ENCODE peak calls at places on chromosomes 13 and 19, in five cellular contexts. I, M, Q, U and S are unnamed samples.

GRCh38 chr13:33775339-33776108 is 42.4 kb upstream of the RFC3 start:
- DNase-seq in I (no peak), M (no peak), Q (no peak), U (no peak), S (no peak)

GRCh38 chr19:35545855-35546381 is 492 bp downstream of the TMEM147 start:
- DNase-seq in I (peak), M (no peak), Q (peak), U (no peak), S (peak)

GRCh38 chr19:13007292-13008045 is 12.2 kb downstream of the NFIX start:
- DNase-seq in I (no peak), M (no peak), Q (no peak), U (no peak), S (no peak)

GRCh38 chr13:20714563-20715339 is 11.3 kb downstream of the IL17D start:
- DNase-seq in I (no peak), M (no peak), Q (peak), U (no peak), S (no peak)

GRCh38 chr19:4369888-4370260 is 26.5 kb downstream of the MPND start:
- DNase-seq in I (peak), M (peak), Q (no peak), U (no peak), S (peak)

GRCh38 chr19:55188620-55189019 is 8.5 kb upstream of the SYT5 start:
- DNase-seq in I (no peak), M (no peak), Q (no peak), U (no peak), S (no peak)

GRCh38 chr13:78603240-78603947 is at the start of gene POU4F1:
- DNase-seq in I (peak), M (no peak), Q (peak), U (no peak), S (peak)

GRCh38 chr13:50544226-50544625 is 299.3 kb downstream of the DLEU7 start:
- DNase-seq in I (no peak), M (no peak), Q (no peak), U (no peak), S (no peak)

GRCh38 chr13:19862511-19863313 is 737 bp downstream of the ZMYM5 start:
- DNase-seq in I (peak), M (peak), Q (peak), U (peak), S (peak)

GRCh38 chr13:43368003-43368402 is 344.6 kb downstream of the DNAJC15 start:
- DNase-seq in I (no peak), M (no peak), Q (peak), U (no peak), S (no peak)

GRCh38 chr13:96075953-96076543 is 13.9 kb upstream of the HS6ST3 start:
- DNase-seq in I (no peak), M (no peak), Q (peak), U (no peak), S (no peak)

GRCh38 chr13:73194310-73194709 is 135.5 kb downstream of the KLF5 start:
- DNase-seq in I (no peak), M (no peak), Q (no peak), U (no peak), S (no peak)

GRCh38 chr19:56933014-56933705 is 92.6 kb upstream of the PEG3 start:
- DNase-seq in I (no peak), M (no peak), Q (no peak), U (peak), S (no peak)

GRCh38 chr19:14496849-14497346 is 971 bp upstream of the GIPC1 start:
- DNase-seq in I (no peak), M (no peak), Q (no peak), U (no peak), S (no peak)

GRCh38 chr19:35077411-35078223 is 36.1 kb downstream of the HPN start:
- DNase-seq in I (no peak), M (no peak), Q (no peak), U (no peak), S (no peak)

GRCh38 chr19:52170863-52171320 is 529 bp downstream of the ZNF836 start:
- DNase-seq in I (no peak), M (no peak), Q (peak), U (no peak), S (no peak)

GRCh38 chr13:21583496-21583895 is 20.5 kb downstream of the MICU2 start:
- DNase-seq in I (no peak), M (no peak), Q (peak), U (no peak), S (no peak)

GRCh38 chr19:13493516-13494310 is 12.6 kb downstream of the CACNA1A start:
- DNase-seq in I (no peak), M (no peak), Q (no peak), U (no peak), S (no peak)

GRCh38 chr19:19659646-19660245 is 3.7 kb downstream of the ATP13A1 start:
- DNase-seq in I (no peak), M (no peak), Q (no peak), U (no peak), S (no peak)

GRCh38 chr19:1992759-1993260 is 22.7 kb downstream of the BTBD2 start:
- DNase-seq in I (no peak), M (no peak), Q (no peak), U (no peak), S (no peak)